ENCODE peak calls at places on chromosomes 2 and 18, in six cellular contexts. C, U, V, G, L and J are unnamed samples.
A peak's percentile ranks its signal among the peaks of the same experiment; 100 is the strongest.

GRCh38 chr2:113057127-113057526 is 1.9 kb upstream of the IL36RN start:
- DNase-seq in U (no peak), V (no peak), G (no peak), L (no peak), C (no peak), J (no peak)

GRCh38 chr2:31319391-31320175 is 85.6 kb downstream of the EHD3 start:
- DNase-seq in V (peak; percentile 49), L (peak; percentile 55), C (no peak), G (no peak), U (no peak), J (no peak)

GRCh38 chr2:468631-469310 is 180.9 kb upstream of the ALKAL2 start:
- DNase-seq in U (no peak), G (no peak), C (no peak), L (no peak), V (no peak), J (no peak)

GRCh38 chr2:27833931-27834330 is 56.3 kb downstream of the RBKS start:
- DNase-seq in C (no peak), U (no peak), L (no peak), G (no peak), V (no peak), J (no peak)

GRCh38 chr2:150271952-150272351 is 215.5 kb downstream of the RND3 start:
- DNase-seq in L (peak; percentile 75), U (peak; percentile 97), C (no peak), V (no peak), G (no peak), J (peak; percentile 83)

GRCh38 chr18:48838921-48839818 is 111.6 kb downstream of the SMAD7 start:
- DNase-seq in U (peak; percentile 74), L (peak; percentile 61), V (no peak), C (no peak), G (no peak), J (peak; percentile 77)

GRCh38 chr2:222239945-222240675 is 58.7 kb downstream of the PAX3 start:
- DNase-seq in V (no peak), U (no peak), L (no peak), C (no peak), G (no peak), J (no peak)

GRCh38 chr2:122491011-122491410 is 735.6 kb downstream of the TSN start:
- DNase-seq in G (no peak), U (peak; percentile 61), L (no peak), C (no peak), V (no peak), J (no peak)

DNA sequence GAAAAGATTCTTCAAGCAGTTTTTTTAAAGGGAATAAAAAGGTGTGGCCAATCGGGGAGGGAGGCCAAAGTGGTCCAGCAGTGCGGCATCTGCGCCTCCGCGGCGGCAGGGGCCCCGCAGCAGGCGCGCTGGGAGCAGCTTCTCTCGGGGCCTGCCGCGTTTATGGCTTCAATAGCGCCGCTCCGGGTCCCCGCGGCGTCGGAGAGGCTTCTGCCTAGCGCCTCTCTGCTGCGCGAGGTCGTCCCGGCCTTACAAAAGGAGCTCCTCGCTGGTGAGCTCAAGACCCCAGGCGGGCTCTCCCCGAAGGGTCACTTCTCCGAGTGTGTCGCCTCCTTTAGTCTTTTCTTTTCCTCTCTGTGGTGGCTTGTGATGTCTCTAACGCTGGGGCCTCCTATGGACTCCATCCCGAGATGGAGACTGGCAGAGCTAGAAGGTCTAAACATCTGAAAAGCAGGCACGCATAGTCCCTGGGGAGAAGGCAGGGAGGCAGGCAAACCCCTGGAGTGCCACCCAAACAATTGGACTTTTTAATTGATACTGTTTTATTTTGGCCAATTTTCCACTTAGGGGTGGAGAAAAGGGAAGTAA is 67.1 kb downstream of the SUMO1 start:
- DNase-seq in U (no peak), V (no peak), L (no peak), C (no peak), G (no peak), J (no peak)
- H3K4me3 ChIP-seq in U (no peak overlapping the region), V (no peak overlapping the region), L (no peak overlapping the region), C (no peak overlapping the region), G (no peak overlapping the region), J (no peak overlapping the region)

DNA sequence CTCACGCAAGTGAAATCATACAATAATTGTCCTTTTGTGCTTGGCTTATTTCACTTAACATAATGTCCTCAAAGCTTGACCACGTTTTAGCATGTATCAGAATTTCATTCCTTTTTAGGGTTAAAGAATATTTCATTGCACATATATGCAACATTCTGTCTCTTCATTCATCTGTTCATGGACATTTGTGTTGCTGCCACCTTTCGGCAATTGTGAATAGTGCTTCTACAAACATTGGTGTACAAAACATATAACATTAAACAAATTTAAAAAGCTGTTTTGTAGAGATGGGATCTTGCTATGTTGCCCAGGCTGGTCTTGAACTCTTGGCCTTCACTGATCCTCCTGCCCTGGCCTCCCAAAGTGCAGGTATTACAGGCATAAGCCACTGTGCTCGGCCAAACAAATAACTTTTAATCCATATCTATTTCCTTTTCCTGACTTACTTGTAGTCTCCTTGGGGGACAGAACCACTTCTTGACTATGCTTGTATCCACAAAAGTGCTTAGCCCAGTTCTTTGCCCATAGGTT is 209.3 kb downstream of the SLC4A3 start:
- DNase-seq in U (peak; percentile 37), G (no peak), V (no peak), C (no peak), L (peak; percentile 4), J (no peak)
- TF ChIP-seq CTCF in U (peak; percentile 15), G (peak; percentile 14), V (no peak), C (no peak), L (peak; percentile 59), J (peak; percentile 41)

GRCh38 chr2:226018641-226019040 is 619.1 kb downstream of the NYAP2 start:
- DNase-seq in U (no peak), V (no peak), G (no peak), C (no peak), L (no peak), J (no peak)
- H3K4me3 ChIP-seq in U (no peak overlapping the region), V (no peak overlapping the region), G (no peak overlapping the region), C (no peak overlapping the region), L (no peak overlapping the region), J (no peak overlapping the region)

GRCh38 chr2:23414106-23414505 is 29.1 kb downstream of the KLHL29 start:
- DNase-seq in C (no peak), G (no peak), L (no peak), V (no peak), U (no peak), J (no peak)

GRCh38 chr2:23413641-23414040 is 28.7 kb downstream of the KLHL29 start:
- DNase-seq in U (no peak), V (no peak), G (no peak), L (no peak), C (no peak), J (no peak)

GRCh38 chr2:23412556-23413155 is 27.7 kb downstream of the KLHL29 start:
- DNase-seq in G (no peak), C (no peak), V (no peak), L (no peak), U (peak; percentile 64), J (no peak)

GRCh38 chr2:23417310-23417709 is 32.3 kb downstream of the KLHL29 start:
- DNase-seq in G (no peak), L (no peak), V (no peak), C (no peak), U (no peak), J (no peak)

GRCh38 chr2:23414876-23415275 is 29.9 kb downstream of the KLHL29 start:
- DNase-seq in G (no peak), U (no peak), C (no peak), V (no peak), L (no peak), J (no peak)
- TF ChIP-seq CTCF in G (no peak), U (peak; percentile 13), C (no peak), V (no peak), L (peak; percentile 16), J (peak; percentile 34)

GRCh38 chr18:23661735-23662308 is 889 bp downstream of the ANKRD29 start:
- DNase-seq in U (no peak), C (no peak), V (no peak), G (no peak), L (no peak), J (no peak)
- H3K4me3 ChIP-seq in U (peak overlapping the region; percentile 48), C (peak overlapping the region; percentile 46), V (peak overlapping the region; percentile 48), G (peak overlapping the region; percentile 37), L (peak overlapping the region; percentile 68), J (peak overlapping the region; percentile 51)

DNA sequence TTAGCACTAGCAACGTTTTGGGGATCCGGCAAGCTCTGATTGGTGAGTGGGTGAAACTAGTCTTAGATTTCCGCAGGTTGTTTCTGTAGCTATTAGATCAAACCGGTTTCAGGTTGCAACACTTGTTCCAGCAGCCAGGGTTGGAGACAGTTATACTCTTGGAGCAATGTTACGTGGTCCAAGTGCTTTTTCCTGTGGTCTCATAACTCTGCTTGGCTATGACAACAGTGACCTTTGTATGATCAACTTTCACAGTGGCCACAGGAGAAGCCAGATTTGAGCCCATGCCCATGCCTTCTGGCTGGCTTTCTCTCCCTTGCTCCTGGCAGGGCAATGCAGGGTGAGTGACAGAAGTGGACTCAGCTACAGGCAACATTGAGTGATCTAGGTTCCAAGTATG is 84.5 kb upstream of the TAF1B start:
- DNase-seq in G (no peak), C (no peak), L (no peak), U (peak; percentile 65), V (no peak), J (no peak)
- TF ChIP-seq CTCF in G (no peak), C (no peak), L (no peak), U (no peak), V (no peak), J (no peak)

GRCh38 chr2:9299444-9300100 is 93.0 kb downstream of the ASAP2 start:
- DNase-seq in C (no peak), U (no peak), V (no peak), L (no peak), G (no peak), J (no peak)
- H3K4me3 ChIP-seq in C (no peak overlapping the region), U (no peak overlapping the region), V (no peak overlapping the region), L (no peak overlapping the region), G (no peak overlapping the region), J (no peak overlapping the region)

GRCh38 chr2:79235135-79235534 is 75.6 kb upstream of the REG3A start:
- DNase-seq in L (no peak), C (no peak), U (no peak), G (no peak), V (no peak), J (no peak)
- TF ChIP-seq CTCF in L (no peak), C (no peak), U (no peak), G (no peak), V (no peak), J (no peak)